ENCODE peak calls at places on chromosomes 16 and 17, in six cellular contexts. R is H1, F is SK-N-SH, K is HCT116, I is K562, E is GM12878. O is an unnamed sample.

GRCh38 chr16:65010136-65010535 is 111.7 kb downstream of the CDH11 start:
- DNase-seq in R (no peak), F (no peak), K (no peak), I (no peak), E (no peak), O (no peak)

GRCh38 chr17:37750768-37751466 is 6.1 kb upstream of the HNF1B start:
- DNase-seq in R (no peak), F (no peak), K (no peak), I (no peak), E (no peak), O (no peak)

GRCh38 chr16:67336646-67337045 is 10.0 kb downstream of the LRRC36 start:
- DNase-seq in R (no peak), F (no peak), K (no peak), I (no peak), E (no peak), O (no peak)

GRCh38 chr17:38510424-38511125 is 82.3 kb downstream of the ARHGAP23 start:
- DNase-seq in R (no peak), F (peak; percentile 91), K (no peak), I (peak; percentile 80), E (no peak), O (peak; percentile 39)

GRCh38 chr17:72922223-72922622 is 170.3 kb downstream of the SLC39A11 start:
- DNase-seq in R (no peak), F (no peak), K (no peak), I (no peak), E (no peak), O (no peak)

GRCh38 chr17:73214008-73214407 is 21.2 kb downstream of the COG1 start:
- DNase-seq in R (no peak), F (no peak), K (no peak), I (no peak), E (no peak), O (no peak)

GRCh38 chr17:39755550-39756375 is 18.0 kb downstream of the GRB7 start:
- DNase-seq in R (no peak), F (no peak), K (no peak), I (no peak), E (peak; percentile 84), O (peak; percentile 23)

GRCh38 chr16:49096191-49096945 is 185.3 kb downstream of the CBLN1 start:
- DNase-seq in R (no peak), F (no peak), K (no peak), I (no peak), E (no peak), O (peak; percentile 13)

DNA sequence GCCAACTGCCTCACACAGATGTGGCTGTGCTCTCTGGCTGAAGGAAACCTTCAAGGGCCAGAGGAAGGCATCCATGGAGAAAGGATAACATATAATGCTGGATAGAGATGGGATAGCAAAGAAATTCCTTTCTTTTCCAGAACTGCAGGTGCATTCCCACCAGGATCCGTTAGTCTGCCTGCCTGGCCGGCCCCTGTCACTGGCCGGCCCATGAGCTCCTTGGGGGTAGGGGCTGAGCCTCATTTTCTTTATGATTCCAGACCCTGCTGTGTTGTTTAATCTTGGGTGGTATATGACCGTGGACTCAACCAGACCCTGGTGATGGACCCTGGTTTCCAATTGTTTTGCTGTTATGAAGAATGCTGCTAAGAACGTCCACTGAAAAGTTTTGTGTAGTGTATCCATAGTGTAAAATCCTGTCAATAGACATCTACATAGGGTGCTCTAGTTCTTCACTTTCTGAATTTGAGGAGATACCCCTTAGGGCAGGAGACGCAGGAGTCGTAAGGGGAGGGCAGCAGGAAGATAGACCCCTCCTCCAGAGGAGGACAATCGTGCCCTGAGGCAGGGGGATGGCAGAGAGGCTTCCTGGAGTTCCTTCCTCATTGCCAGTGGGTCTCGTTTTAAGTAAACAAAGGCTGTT is 93.5 kb downstream of the IRX3 start:
- DNase-seq in R (no peak), F (no peak), K (no peak), I (no peak), E (no peak), O (no peak)
- H3K4me2 ChIP-seq in R (peak overlapping the region; percentile 53), F (no peak overlapping the region), K (peak overlapping the region; percentile 63), I (peak overlapping the region; percentile 65), E (no peak overlapping the region), O (peak overlapping the region; percentile 23)

DNA sequence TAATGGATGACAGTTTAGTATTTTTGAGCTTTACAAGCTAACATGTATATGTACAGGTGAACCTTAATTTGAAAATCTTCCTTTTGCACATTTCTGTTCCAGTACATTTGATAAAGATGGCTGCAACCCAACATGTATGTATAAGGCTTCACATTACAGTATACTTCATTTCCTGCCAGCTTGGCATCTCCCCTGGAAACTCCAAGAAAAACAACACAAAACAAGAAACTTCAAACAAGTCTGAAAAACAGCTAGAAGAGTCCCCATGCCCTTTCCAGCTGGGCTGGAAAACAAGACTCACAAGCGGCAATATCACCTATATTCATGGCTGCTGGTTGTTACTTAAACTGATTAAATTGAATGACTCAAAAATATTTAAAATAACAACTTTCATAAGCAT is 225.6 kb downstream of the CEP112 start:
- DNase-seq in R (no peak), F (no peak), K (no peak), I (no peak), E (no peak), O (no peak)
- TF ChIP-seq YY1 in R (no peak), F (no peak), K (no peak), I (no peak), E (no peak), O (no peak)

GRCh38 chr17:81866440-81867122 is 4.6 kb downstream of the ARHGDIA start:
- DNase-seq in R (no peak), F (peak; percentile 47), K (no peak), I (no peak), E (no peak), O (no peak)

GRCh38 chr17:81868674-81869220 is 2.4 kb downstream of the ARHGDIA start:
- DNase-seq in R (no peak), F (peak; percentile 74), K (peak; percentile 84), I (peak; percentile 61), E (no peak), O (peak; percentile 59)

GRCh38 chr17:81869221-81870154 is 1.6 kb downstream of the ARHGDIA start:
- DNase-seq in R (no peak), F (peak; percentile 96), K (no peak), I (peak; percentile 66), E (no peak), O (no peak)

GRCh38 chr17:81867123-81867951 is 3.8 kb downstream of the ARHGDIA start:
- DNase-seq in R (no peak), F (peak; percentile 48), K (no peak), I (no peak), E (no peak), O (peak; percentile 50)

GRCh38 chr17:81867952-81868673 is 3.0 kb downstream of the ARHGDIA start:
- DNase-seq in R (no peak), F (peak; percentile 51), K (peak; percentile 68), I (peak; percentile 26), E (no peak), O (no peak)
- H3K4me2 ChIP-seq in R (no peak overlapping the region), F (peak overlapping the region; percentile 99), K (peak overlapping the region; percentile 86), I (peak overlapping the region; percentile 21), E (no peak overlapping the region), O (no peak overlapping the region)

GRCh38 chr17:63702223-63702577 is 2.3 kb upstream of the LIMD2 start:
- DNase-seq in R (no peak), F (no peak), K (no peak), I (no peak), E (no peak), O (no peak)
- TF ChIP-seq YY1 in R (no peak), F (no peak), K (no peak), I (no peak), E (no peak), O (no peak)

GRCh38 chr17:28521296-28522085 is 15.3 kb downstream of the FOXN1 start:
- DNase-seq in R (no peak), F (no peak), K (no peak), I (no peak), E (no peak), O (no peak)
- H3K4me2 ChIP-seq in R (peak overlapping the region; percentile 35), F (no peak overlapping the region), K (no peak overlapping the region), I (no peak overlapping the region), E (no peak overlapping the region), O (no peak overlapping the region)

GRCh38 chr17:77697480-77698400 is 260.8 kb upstream of the TNRC6C start:
- DNase-seq in R (no peak), F (peak; percentile 45), K (no peak), I (no peak), E (no peak), O (no peak)

GRCh38 chr17:77698903-77699615 is 259.4 kb upstream of the TNRC6C start:
- DNase-seq in R (no peak), F (no peak), K (no peak), I (no peak), E (no peak), O (no peak)

GRCh38 chr17:77695386-77695785 is 263.1 kb upstream of the TNRC6C start:
- DNase-seq in R (no peak), F (no peak), K (no peak), I (no peak), E (no peak), O (no peak)

GRCh38 chr17:77696151-77696719 is 262.3 kb upstream of the TNRC6C start:
- DNase-seq in R (no peak), F (peak; percentile 37), K (no peak), I (no peak), E (no peak), O (no peak)

DNA sequence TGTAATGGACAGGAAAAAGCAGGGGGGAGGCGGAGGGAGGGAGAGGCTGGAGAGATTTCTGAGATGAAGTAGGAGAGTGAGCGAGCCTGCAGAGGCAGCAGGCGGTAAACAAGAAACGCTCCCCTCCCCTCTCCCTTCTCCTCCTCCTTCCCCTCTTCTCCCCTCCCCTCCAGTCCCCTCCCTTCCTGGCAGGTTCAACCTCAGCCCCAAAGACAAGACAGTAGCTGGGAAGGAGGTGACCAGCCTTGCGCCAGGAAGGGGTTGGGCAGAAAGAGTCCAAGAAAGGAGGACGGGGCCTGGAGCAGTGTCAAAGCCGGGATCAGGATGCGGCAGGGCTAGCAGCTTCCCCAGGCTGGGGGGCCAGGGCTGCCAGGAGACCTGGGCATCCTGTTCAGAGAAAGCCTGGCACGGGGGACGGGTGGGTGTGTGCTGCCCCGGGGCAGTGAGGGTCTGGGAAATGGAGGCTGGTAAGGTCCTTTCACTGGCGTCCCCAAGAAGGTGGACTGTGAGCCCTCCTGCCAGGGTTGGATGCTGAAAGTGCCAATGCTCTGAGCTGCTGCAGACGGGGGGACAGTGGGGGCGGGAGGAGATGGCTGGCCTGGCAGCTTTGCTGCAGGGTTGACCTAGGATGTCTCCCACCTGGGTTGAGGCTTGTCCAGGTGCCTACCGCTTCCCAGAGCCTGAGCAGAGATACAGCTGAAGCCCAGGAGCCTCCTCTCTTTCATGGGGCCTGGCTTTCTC is 261.6 kb upstream of the TNRC6C start:
- DNase-seq in R (no peak), F (peak; percentile 58), K (no peak), I (no peak), E (no peak), O (no peak)
- TF ChIP-seq YY1 in R (no peak), F (no peak), K (no peak), I (no peak), E (no peak), O (no peak)

GRCh38 chr17:78342438-78343098 is 17.3 kb downstream of the SOCS3 start:
- DNase-seq in R (no peak), F (peak; percentile 51), K (peak; percentile 65), I (no peak), E (no peak), O (no peak)
- H3K4me2 ChIP-seq in R (peak overlapping the region; percentile 74), F (peak overlapping the region; percentile 70), K (peak overlapping the region; percentile 94), I (no peak overlapping the region), E (peak overlapping the region; percentile 62), O (peak overlapping the region; percentile 40)

O was measured in HepG2.